ENCODE peak calls at places on chromosomes 3 and 15, in eight cellular contexts. X, Z, I, K, B, F, E and N are unnamed samples.

GRCh38 chr3:41328916-41329315 is 129.6 kb downstream of the CTNNB1 start:
- DNase-seq in X (no peak), Z (no peak), I (no peak), K (no peak), B (no peak), F (no peak), E (no peak), N (no peak)

GRCh38 chr3:176663819-176664218 is 533.5 kb downstream of the TBL1XR1 start:
- DNase-seq in X (no peak), Z (no peak), I (no peak), K (peak), B (peak), F (no peak), E (no peak), N (no peak)

GRCh38 chr3:192170031-192170430 is 557.3 kb downstream of the FGF12 start:
- DNase-seq in X (no peak), Z (no peak), I (no peak), K (no peak), B (no peak), F (no peak), E (no peak), N (no peak)

GRCh38 chr3:184289426-184289938 is 9.6 kb upstream of the PSMD2 start:
- DNase-seq in X (peak), Z (peak), I (peak), K (peak), B (no peak), F (peak), E (peak), N (peak)

GRCh38 chr3:105518806-105519418 is 152.2 kb downstream of the ALCAM start:
- DNase-seq in X (no peak), Z (no peak), I (peak), K (peak), B (peak), F (no peak), E (no peak), N (peak)

GRCh38 chr3:65758438-65758837 is 280.3 kb downstream of the MAGI1 start:
- DNase-seq in X (no peak), Z (no peak), I (no peak), K (no peak), B (no peak), F (no peak), E (no peak), N (no peak)

GRCh38 chr3:53195602-53196574 is 34.9 kb downstream of the PRKCD start:
- DNase-seq in X (peak), Z (peak), I (peak), K (peak), B (no peak), F (peak), E (peak), N (peak)

GRCh38 chr3:150077581-150078247 is 107.0 kb upstream of the PFN2 start:
- DNase-seq in X (no peak), Z (no peak), I (no peak), K (no peak), B (no peak), F (no peak), E (no peak), N (no peak)

GRCh38 chr3:129701161-129701560 is 94.7 kb upstream of the PLXND1 start:
- DNase-seq in X (no peak), Z (no peak), I (no peak), K (no peak), B (no peak), F (no peak), E (no peak), N (no peak)

GRCh38 chr15:25236861-25237155 is 202.0 kb downstream of the UBE3A start:
- DNase-seq in X (no peak), Z (peak), I (no peak), K (no peak), B (no peak), F (no peak), E (peak), N (no peak)

GRCh38 chr3:184231671-184232070 is 2.3 kb downstream of the VWA5B2 start:
- DNase-seq in X (no peak), Z (no peak), I (no peak), K (no peak), B (no peak), F (no peak), E (no peak), N (no peak)